ENCODE peak calls at places on chromosomes 13 and 19, in four cellular contexts. W, O, G and X are unnamed samples. For H3K4me1, the result is how much of the 10 kb centered on the place peaks cover.

GRCh38 chr19:29396925-29397324 is 128.9 kb upstream of the VSTM2B start:
- DNase-seq in O (no peak), G (no peak), W (no peak), X (no peak)

GRCh38 chr19:5953680-5954213 is 24.2 kb downstream of the RANBP3 start:
- DNase-seq in O (no peak), W (no peak), G (peak), X (no peak)

GRCh38 chr13:69565334-69565733 is 542.3 kb upstream of the ATXN8OS start:
- DNase-seq in W (no peak), O (peak), G (peak), X (peak)

GRCh38 chr13:83667606-83668005 is 214.7 kb downstream of the SLITRK1 start:
- DNase-seq in O (no peak), W (no peak), G (no peak), X (no peak)

GRCh38 chr13:106630162-106630561 is 62.2 kb upstream of the ARGLU1 start:
- DNase-seq in O (no peak), G (no peak), W (no peak), X (no peak)

GRCh38 chr13:74325106-74325505 is 190.9 kb upstream of the KLF12 start:
- DNase-seq in G (peak), O (no peak), W (peak), X (no peak)

GRCh38 chr13:105732946-105733529 is 802.4 kb downstream of the EFNB2 start:
- DNase-seq in G (no peak), W (no peak), O (no peak), X (no peak)

GRCh38 chr13:40377783-40378182 is 288.7 kb downstream of the FOXO1 start:
- DNase-seq in W (no peak), O (no peak), G (no peak), X (no peak)

GRCh38 chr19:45767410-45767880 is 1.6 kb downstream of the SIX5 start:
- DNase-seq in W (peak), G (peak), O (peak), X (peak)

GRCh38 chr13:95221991-95222732 is 79.1 kb downstream of the ABCC4 start:
- DNase-seq in G (peak), W (no peak), O (no peak), X (no peak)

GRCh38 chr19:4431808-4432674 is 25.6 kb downstream of the UBXN6 start:
- DNase-seq in G (no peak), O (no peak), W (no peak), X (peak)

GRCh38 chr13:106561551-106562170 is 6.3 kb downstream of the ARGLU1 start:
- DNase-seq in G (peak), O (no peak), W (peak), X (no peak)

GRCh38 chr13:50079278-50080157 is 64.3 kb downstream of the KCNRG start:
- DNase-seq in O (no peak), G (no peak), W (no peak), X (no peak)

GRCh38 chr13:28641600-28641926 is 17.4 kb upstream of the POMP start:
- DNase-seq in W (no peak), O (no peak), G (peak), X (peak)

GRCh38 chr13:77338329-77338728 is 11.4 kb upstream of the MYCBP2 start:
- DNase-seq in W (no peak), G (no peak), O (no peak), X (no peak)

GRCh38 chr13:90197722-90198121 is 1149.8 kb upstream of the MIR17HG start:
- DNase-seq in G (peak), O (no peak), W (no peak), X (no peak)

GRCh38 chr13:111158136-111158805 is 43.2 kb downstream of the ARHGEF7 start:
- DNase-seq in G (no peak), W (no peak), O (no peak), X (no peak)

GRCh38 chr19:7442423-7442822 is 46.4 kb downstream of the PEX11G start:
- DNase-seq in W (no peak), O (no peak), G (no peak), X (no peak)

GRCh38 chr13:86825410-86825809 is 845.8 kb upstream of the SLITRK5 start:
- DNase-seq in G (no peak), O (no peak), W (no peak), X (no peak)

GRCh38 chr19:45601524-45602522 is at the start of gene GPR4:
- DNase-seq in O (peak), W (no peak), G (no peak), X (no peak)

GRCh38 chr13:99585609-99586008 is 84.3 kb downstream of the TM9SF2 start:
- DNase-seq in G (no peak), W (no peak), O (no peak), X (no peak)

GRCh38 chr13:94858856-94859811 is 146.8 kb upstream of the SOX21 start:
- DNase-seq in O (peak), G (peak), W (peak), X (no peak)

GRCh38 chr19:40217027-40217810 is 965 bp downstream of the TTC9B start:
- DNase-seq in W (no peak), G (no peak), O (peak), X (peak)

GRCh38 chr13:80173224-80173623 is 167.7 kb downstream of the SPRY2 start:
- DNase-seq in W (no peak), G (no peak), O (no peak), X (peak)

GRCh38 chr13:33017410-33017929 is 1.2 kb downstream of the KL start:
- DNase-seq in O (peak), G (peak), W (peak), X (peak)

GRCh38 chr13:95797016-95797415 is 120.1 kb downstream of the DNAJC3 start:
- DNase-seq in O (no peak), G (peak), W (no peak), X (no peak)

GRCh38 chr13:21834511-21834910 is 163.6 kb downstream of the FGF9 start:
- DNase-seq in G (no peak), W (no peak), O (no peak), X (no peak)

GRCh38 chr13:50078512-50079277 is 63.5 kb downstream of the KCNRG start:
- DNase-seq in W (no peak), G (no peak), O (no peak), X (no peak)

GRCh38 chr19:3234800-3235199 is 10.3 kb downstream of the CELF5 start:
- DNase-seq in W (no peak), G (no peak), O (peak), X (peak)

GRCh38 chr19:32691952-32692726 is 518 bp downstream of the NUDT19 start:
- DNase-seq in O (peak), G (peak), W (peak), X (peak)

GRCh38 chr13:104592127-104592526 is 1525.9 kb upstream of the SLC10A2 start:
- DNase-seq in O (no peak), W (peak), G (peak), X (no peak)

GRCh38 chr13:25267715-25268114 is 19.6 kb downstream of the MTMR6 start:
- DNase-seq in O (no peak), W (peak), G (peak), X (peak)

GRCh38 chr13:79593121-79593520 is 112.2 kb downstream of the NDFIP2 start:
- DNase-seq in O (no peak), W (no peak), G (no peak), X (no peak)

GRCh38 chr19:10019246-10019645 is 6.0 kb downstream of the RDH8 start:
- DNase-seq in O (no peak), G (no peak), W (no peak), X (no peak)

GRCh38 chr13:45180713-45181601 is 19.9 kb downstream of the KCTD4 start:
- DNase-seq in O (no peak), W (peak), G (no peak), X (no peak)

GRCh38 chr13:24100152-24100551 is 60.4 kb upstream of the SPATA13 start:
- DNase-seq in W (no peak), O (no peak), G (no peak), X (no peak)

GRCh38 chr13:48403151-48403631 is 9.7 kb downstream of the LPAR6 start:
- DNase-seq in G (peak), W (peak), O (no peak), X (peak)

GRCh38 chr19:28350673-28351072 is 862.3 kb downstream of the UQCRFS1 start:
- DNase-seq in W (no peak), O (no peak), G (no peak), X (no peak)
- H2AK5ac ChIP-seq in W (no peak), O (no peak), G (no peak), X (no peak)

DNA sequence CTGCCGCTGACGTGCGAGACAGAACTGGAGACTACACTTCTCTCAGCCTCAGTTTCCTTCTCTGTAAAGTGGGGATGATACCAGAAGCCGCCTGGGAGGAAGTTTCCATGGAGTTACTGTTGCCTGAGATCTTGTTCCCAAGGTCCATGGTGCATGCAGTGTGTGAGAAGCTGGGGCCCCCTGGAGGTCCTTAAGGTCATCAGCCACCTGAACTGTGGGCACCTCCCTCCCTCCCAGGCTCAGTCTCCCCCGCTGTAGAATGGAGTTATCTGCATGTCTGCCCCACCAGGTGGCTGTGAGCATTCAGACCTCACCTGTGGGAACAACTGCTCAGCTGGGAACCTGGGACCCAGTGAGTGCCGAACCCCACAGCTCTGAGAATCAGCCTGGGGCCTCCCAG is 2.7 kb downstream of the CRX start:
- DNase-seq in G (no peak), O (peak), W (no peak), X (no peak)
- H3K4me1 ChIP-seq in G (under half), O (under half), W (under half), X (under half)

GRCh38 chr13:30790592-30790991 is 55.2 kb downstream of the ALOX5AP start:
- DNase-seq in W (no peak), O (no peak), G (no peak), X (no peak)
- H2AK5ac ChIP-seq in W (peak), O (no peak), G (peak), X (no peak)

GRCh38 chr19:56140583-56141415 is at the start of gene ZNF444:
- DNase-seq in G (peak), O (peak), W (peak), X (peak)

GRCh38 chr19:56136362-56136761 is 4.7 kb upstream of the ZNF444 start:
- DNase-seq in G (no peak), O (peak), W (no peak), X (no peak)

GRCh38 chr19:56137405-56137804 is 3.7 kb upstream of the ZNF444 start:
- DNase-seq in O (no peak), G (no peak), W (no peak), X (no peak)

GRCh38 chr19:56139847-56140582 is 1.1 kb upstream of the ZNF444 start:
- DNase-seq in W (no peak), O (no peak), G (peak), X (no peak)

DNA sequence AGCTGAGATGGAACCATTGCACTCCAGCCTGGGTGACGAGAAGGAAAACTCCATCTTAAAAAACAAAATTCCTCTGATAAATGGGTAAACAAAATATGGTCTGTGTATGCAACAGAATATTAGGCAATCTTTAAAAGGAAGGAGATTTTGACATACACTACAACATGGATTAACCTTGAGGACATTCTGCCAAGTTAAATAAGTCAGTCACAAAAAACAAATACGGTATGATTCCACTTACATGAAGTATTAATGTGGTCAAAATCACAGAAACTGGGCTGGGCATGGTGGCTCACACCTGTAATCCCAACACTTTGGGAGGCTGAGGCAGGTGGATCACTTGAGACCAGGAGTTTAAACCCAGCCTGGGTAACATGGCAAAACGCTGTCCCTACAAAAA is 3.0 kb upstream of the ZNF444 start:
- DNase-seq in G (no peak), O (no peak), W (no peak), X (no peak)
- H3K4me1 ChIP-seq in G (under half), O (under half), W (under half), X (under half)

DNA sequence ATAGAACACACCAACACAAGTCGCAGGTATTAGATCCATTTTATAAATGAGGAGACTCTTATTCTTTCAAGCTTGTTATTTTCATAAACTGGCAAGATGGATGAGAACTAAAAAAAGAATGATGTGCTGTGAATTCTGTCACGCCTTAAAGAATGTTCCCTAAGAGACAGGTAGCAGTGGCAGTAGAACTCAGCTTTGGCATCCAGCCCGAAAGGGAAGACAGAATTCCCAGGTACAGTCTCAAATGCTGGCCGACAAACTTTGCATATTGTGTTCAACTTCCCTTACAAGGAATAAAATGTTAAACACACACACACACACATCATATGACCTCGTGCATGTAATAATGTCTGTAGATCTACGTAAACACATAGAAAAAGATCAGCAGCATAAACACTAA is 3.2 kb downstream of the TMEM272 start:
- DNase-seq in W (no peak), O (no peak), G (no peak), X (no peak)
- H2AK5ac ChIP-seq in W (no peak), O (no peak), G (no peak), X (no peak)